ENCODE peak calls at places on chromosomes 4 and X, in seven cellular contexts. F, Y, R, N, Z, U and L are unnamed samples. For H3K4me1 and H3K36me3, the result is how much of the 10 kb centered on the place peaks cover.

GRCh38 chrX:39012561-39013209 is 211.4 kb downstream of the MID1IP1 start:
- DNase-seq in N (no peak), F (peak), Y (no peak), U (no peak), R (no peak), Z (no peak), L (no peak)

GRCh38 chrX:55039471-55039870 is 8.7 kb upstream of the ALAS2 start:
- DNase-seq in R (no peak), Y (no peak), N (no peak), U (no peak), Z (no peak), F (peak), L (no peak)

GRCh38 chr4:140372607-140373327 is 679 bp upstream of the SCOC start:
- DNase-seq in Y (no peak), F (peak), R (no peak), U (no peak), N (no peak), Z (no peak), L (no peak)

GRCh38 chr4:8114456-8115202 is 44.0 kb downstream of the ABLIM2 start:
- DNase-seq in U (no peak), R (no peak), Y (no peak), N (no peak), Z (no peak), F (no peak), L (peak)

GRCh38 chrX:115649461-115650063 is 88.6 kb downstream of the PLS3 start:
- DNase-seq in F (no peak), U (no peak), N (no peak), Y (no peak), R (no peak), Z (no peak), L (no peak)

GRCh38 chr4:42417491-42417890 is 20.2 kb downstream of the SHISA3 start:
- DNase-seq in Z (no peak), F (peak), Y (no peak), N (no peak), R (no peak), U (no peak), L (no peak)

GRCh38 chr4:38310446-38311043 is 350.3 kb downstream of the PTTG2 start:
- DNase-seq in R (no peak), N (no peak), Y (no peak), U (no peak), F (peak), Z (no peak), L (no peak)

GRCh38 chr4:173835863-173836262 is 305.8 kb upstream of the HAND2 start:
- DNase-seq in U (no peak), N (no peak), R (no peak), F (peak), Y (peak), Z (peak), L (no peak)

GRCh38 chrX:108224218-108224617 is 132.6 kb downstream of the ATG4A start:
- DNase-seq in U (no peak), N (no peak), F (no peak), R (peak), Y (no peak), Z (no peak), L (no peak)

GRCh38 chrX:323721-324628 is 5.4 kb upstream of the GTPBP6 start:
- DNase-seq in Y (peak), U (no peak), F (peak), Z (no peak), N (peak), R (no peak), L (peak)

GRCh38 chr4:14719053-14719452 is 283.2 kb upstream of the CPEB2 start:
- DNase-seq in Z (no peak), N (peak), U (no peak), F (peak), R (no peak), Y (no peak), L (peak)

GRCh38 chr4:42104521-42104920 is 47.9 kb downstream of the BEND4 start:
- DNase-seq in F (peak), R (no peak), Y (no peak), Z (no peak), U (no peak), N (no peak), L (no peak)

GRCh38 chr4:184265566-184266351 is 48.1 kb upstream of the ENPP6 start:
- DNase-seq in N (no peak), Z (no peak), R (no peak), F (peak), Y (no peak), U (no peak), L (no peak)

GRCh38 chr4:87007345-87008181 is 72.8 kb downstream of the AFF1 start:
- DNase-seq in Y (peak), Z (peak), N (peak), F (peak), R (peak), U (peak), L (peak)

GRCh38 chrX:53125506-53125905 is 31.6 kb downstream of the KANTR start:
- DNase-seq in R (no peak), Y (no peak), F (no peak), N (no peak), Z (no peak), U (no peak), L (no peak)

GRCh38 chrX:18574591-18574990 is 97.3 kb downstream of the RS1 start:
- DNase-seq in Z (peak), U (peak), N (peak), R (no peak), Y (peak), F (peak), L (no peak)

GRCh38 chr4:26067035-26067434 is 153.0 kb downstream of the SMIM20 start:
- DNase-seq in Y (no peak), U (no peak), F (no peak), R (no peak), N (no peak), Z (no peak), L (no peak)

GRCh38 chrX:124332481-124333424 is at the start of gene TEX13D:
- DNase-seq in U (no peak), R (no peak), Z (no peak), Y (no peak), F (no peak), N (no peak), L (no peak)

GRCh38 chrX:9942086-9942485 is 25.1 kb upstream of the CLDN34 start:
- DNase-seq in F (no peak), Y (no peak), Z (no peak), U (no peak), N (no peak), R (no peak), L (no peak)

GRCh38 chr4:56910172-56910967 is 2.7 kb downstream of the REST start:
- DNase-seq in N (no peak), Y (no peak), U (no peak), Z (no peak), F (peak), R (no peak), L (no peak)

GRCh38 chrX:149487292-149487691 is 17.8 kb downstream of the IDS start:
- DNase-seq in Z (no peak), F (no peak), Y (no peak), N (no peak), R (no peak), U (no peak), L (no peak)

GRCh38 chrX:68183612-68184214 is 249.6 kb downstream of the OPHN1 start:
- DNase-seq in R (no peak), U (no peak), N (no peak), F (peak), Y (no peak), Z (no peak), L (peak)

GRCh38 chr4:41525129-41525528 is 12.8 kb upstream of the LIMCH1 start:
- DNase-seq in U (no peak), R (no peak), Y (no peak), N (peak), Z (no peak), F (peak), L (no peak)

GRCh38 chr4:124337874-124338273 is 374.7 kb downstream of the ANKRD50 start:
- DNase-seq in R (peak), U (peak), N (peak), F (peak), Z (peak), Y (no peak), L (peak)

GRCh38 chr4:185532795-185533324 is 2.4 kb downstream of the PDLIM3 start:
- DNase-seq in N (no peak), F (no peak), Z (no peak), Y (no peak), R (no peak), U (no peak), L (no peak)

GRCh38 chr4:111398906-111399330 is 746.3 kb upstream of the FAM241A start:
- DNase-seq in F (peak), U (peak), Z (no peak), R (no peak), N (no peak), Y (no peak), L (no peak)

GRCh38 chr4:40183615-40184411 is 13.0 kb upstream of the RHOH start:
- DNase-seq in N (no peak), Y (no peak), F (peak), R (no peak), Z (no peak), U (no peak), L (no peak)

GRCh38 chr4:80115368-80116181 is 42.5 kb upstream of the ANTXR2 start:
- DNase-seq in F (peak), U (no peak), Z (no peak), N (no peak), Y (no peak), R (no peak), L (no peak)

GRCh38 chrX:103666202-103667107 is 20.0 kb downstream of the MORF4L2 start:
- DNase-seq in F (no peak), Z (no peak), U (no peak), Y (no peak), N (no peak), R (no peak), L (no peak)

GRCh38 chr4:10011885-10012284 is 9.4 kb downstream of the SLC2A9 start:
- DNase-seq in N (no peak), U (no peak), R (no peak), Y (no peak), F (no peak), Z (no peak), L (no peak)

GRCh38 chrX:4675686-4676300 is 962.3 kb upstream of the PRKX start:
- DNase-seq in R (no peak), U (no peak), Y (no peak), Z (no peak), N (no peak), F (no peak), L (no peak)

GRCh38 chr4:24576276-24576675 is 8.1 kb downstream of the DHX15 start:
- DNase-seq in Z (no peak), Y (no peak), N (no peak), R (no peak), U (no peak), F (no peak), L (no peak)

GRCh38 chr4:173448557-173448918 is 49.6 kb upstream of the SCRG1 start:
- DNase-seq in U (no peak), Z (no peak), R (no peak), Y (no peak), N (no peak), F (peak), L (no peak)

GRCh38 chr4:135418353-135418752 is 1216.8 kb upstream of the PABPC4L start:
- DNase-seq in R (no peak), N (no peak), Z (no peak), Y (no peak), U (no peak), F (peak), L (no peak)

GRCh38 chr4:16505726-16506125 is 279.5 kb upstream of the TAPT1 start:
- DNase-seq in N (no peak), F (no peak), R (no peak), Y (no peak), U (no peak), Z (no peak), L (no peak)

GRCh38 chr4:6834867-6835266 is 52.3 kb downstream of the KIAA0232 start:
- DNase-seq in Y (no peak), Z (no peak), R (no peak), F (no peak), N (no peak), U (no peak), L (no peak)

GRCh38 chrX:139204903-139205667 is 325.5 kb upstream of the F9 start:
- DNase-seq in U (no peak), Z (no peak), R (peak), Y (peak), F (peak), N (peak), L (peak)

GRCh38 chr4:39706334-39706733 is 8.4 kb downstream of the UBE2K start:
- DNase-seq in Y (peak), F (peak), N (peak), U (no peak), R (peak), Z (no peak), L (peak)

GRCh38 chrX:47619486-47620302 is at the start of gene SYN1:
- DNase-seq in F (peak), R (peak), Z (peak), U (peak), Y (peak), N (peak), L (peak)

DNA sequence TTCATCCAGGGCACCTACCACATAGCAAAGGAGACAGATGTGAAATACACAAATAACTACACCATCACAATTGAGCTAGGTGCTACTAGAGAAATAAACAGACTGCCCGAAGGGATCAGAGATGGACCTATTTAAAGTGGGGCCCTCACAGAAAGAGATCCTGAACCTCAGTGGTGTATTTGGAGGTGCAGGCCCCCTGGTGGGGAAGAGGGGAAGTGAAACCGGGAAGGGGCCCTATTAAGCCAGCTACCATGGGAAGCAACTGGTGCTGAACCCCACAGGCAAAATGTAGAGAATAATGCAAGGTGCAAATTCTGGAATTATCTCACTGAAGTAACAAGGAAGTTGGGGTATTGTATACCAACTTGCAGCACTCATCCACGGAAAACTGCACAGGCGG is 78.6 kb upstream of the FAM9A start:
- DNase-seq in Y (no peak), Z (no peak), U (peak), R (no peak), F (no peak), N (peak), L (no peak)
- TF ChIP-seq CTCF in Y (no peak), Z (no peak), U (peak), R (peak), F (peak), N (peak), L (peak)

DNA sequence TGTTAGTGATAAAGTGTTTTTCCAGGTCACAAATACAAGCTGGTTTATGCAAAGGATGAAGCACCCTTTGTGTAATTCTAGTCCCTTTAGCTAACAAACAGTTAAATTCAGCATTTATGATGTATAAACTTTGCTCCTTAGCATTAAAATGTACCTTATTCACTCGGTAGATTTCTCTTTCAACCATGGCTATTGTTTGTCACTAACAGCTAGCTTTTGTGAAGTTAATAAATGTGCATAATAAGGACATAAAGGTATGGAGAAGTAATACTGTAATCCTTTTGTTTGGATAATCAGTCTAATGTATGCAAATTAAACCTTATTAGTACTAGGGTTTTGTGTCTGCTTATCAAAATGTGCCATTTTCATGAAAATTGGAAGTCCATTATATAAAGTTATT is 34.2 kb upstream of the ARX start:
- DNase-seq in Z (no peak), U (no peak), F (no peak), N (no peak), R (no peak), Y (no peak), L (no peak)
- H3K4me1 ChIP-seq in Z (under half), U (under half), F (under half), N (under half), R (under half), Y (under half), L (under half)

GRCh38 chr4:67658302-67658701 is 42.7 kb downstream of the UBA6 start:
- DNase-seq in N (no peak), F (no peak), Z (no peak), U (no peak), R (no peak), Y (no peak), L (no peak)
- H3K36me3 ChIP-seq in N (under half), F (under half), Z (under half), U (under half), R (under half), Y (under half), L (under half)

GRCh38 chrX:136262812-136263315 is 11.7 kb upstream of the MAP7D3 start:
- DNase-seq in U (no peak), Z (no peak), Y (no peak), R (no peak), F (no peak), N (no peak), L (no peak)
- TF ChIP-seq CTCF in U (no peak), Z (no peak), Y (no peak), R (no peak), F (no peak), N (no peak), L (no peak)

DNA sequence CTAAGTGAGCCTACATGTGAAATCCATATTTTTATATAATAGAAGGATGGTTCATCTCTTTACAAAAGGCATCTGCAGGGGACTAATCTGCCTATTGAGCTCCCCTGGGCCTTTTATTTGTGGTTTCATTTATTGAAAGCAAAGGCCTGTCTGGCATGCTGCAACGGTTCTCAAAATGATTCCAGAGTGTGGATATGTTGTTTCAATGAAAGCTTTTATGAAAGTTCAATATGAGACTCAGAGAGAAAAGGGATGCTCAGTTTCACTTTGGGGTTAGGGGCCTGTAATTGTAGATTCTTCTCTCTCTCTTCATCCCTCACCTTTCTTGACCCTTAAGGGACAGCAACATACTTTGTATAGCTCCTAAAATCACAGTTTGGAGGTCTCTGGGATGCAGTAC is 204.2 kb upstream of the CASK start:
- DNase-seq in R (no peak), Y (no peak), N (no peak), F (no peak), Z (no peak), U (no peak), L (no peak)
- H3K4me1 ChIP-seq in R (under half), Y (under half), N (under half), F (under half), Z (under half), U (under half), L (under half)